ENCODE peak calls at places on chromosomes 3 and 15, in eight cellular contexts. U is hypothalamus; C is DMS 273 treated with DMSO at 0.1 percent for 48 hours; H is PC-9; T is endodermal cell; N is stimulated activated CD4-positive, alpha-beta T cell treated with anti-CD3 and anti-CD28 coated beads, Interleukin-2, amount 100 ng/mL, for 48 hours; P is sciatic nerve; J is mesendoderm. Y is an unnamed sample.

GRCh38 chr15:32716960-32717289 is 879 bp upstream of the GREM1 start:
- DNase-seq in U (no peak), C (no peak), H (no peak), T (no peak), N (no peak), P (no peak), J (no peak), Y (no peak)

GRCh38 chr3:56133423-56133822 is 334.8 kb downstream of the ERC2 start:
- DNase-seq in U (no peak), C (no peak), H (no peak), T (no peak), N (no peak), P (no peak), J (no peak), Y (no peak)

GRCh38 chr3:11220230-11220629 is 52.0 kb upstream of the ATG7 start:
- DNase-seq in U (no peak), C (no peak), H (no peak), T (peak), N (no peak), P (no peak), J (peak), Y (no peak)

GRCh38 chr15:67723294-67724024 is 101.8 kb upstream of the SKOR1 start:
- DNase-seq in U (no peak), C (no peak), H (no peak), T (no peak), N (no peak), P (no peak), J (no peak), Y (no peak)

GRCh38 chr15:49421991-49422390 is 1.1 kb upstream of the FGF7 start:
- DNase-seq in U (no peak), C (no peak), H (no peak), T (peak), N (peak), P (peak), J (peak), Y (peak)

GRCh38 chr3:133460809-133461208 is 61.0 kb downstream of the BFSP2 start:
- DNase-seq in U (no peak), C (no peak), H (peak), T (no peak), N (no peak), P (no peak), J (peak), Y (no peak)

GRCh38 chr3:172646439-172647015 is 64.3 kb downstream of the NCEH1 start:
- DNase-seq in U (no peak), C (peak), H (no peak), T (no peak), N (no peak), P (no peak), J (no peak), Y (no peak)

GRCh38 chr3:126113733-126114132 is 29.8 kb upstream of the SLC41A3 start:
- DNase-seq in U (no peak), C (no peak), H (no peak), T (peak), N (no peak), P (peak), J (peak), Y (no peak)

GRCh38 chr3:10366681-10367101 is 45.8 kb upstream of the SEC13 start:
- DNase-seq in U (no peak), C (no peak), H (peak), T (no peak), N (peak), P (no peak), J (peak), Y (peak)

GRCh38 chr3:195752538-195753331 is 32.0 kb downstream of the MUC20 start:
- DNase-seq in U (no peak), C (no peak), H (peak), T (no peak), N (no peak), P (no peak), J (no peak), Y (no peak)

GRCh38 chr3:173529062-173529711 is 131.6 kb downstream of the NLGN1 start:
- DNase-seq in U (no peak), C (no peak), H (peak), T (peak), N (no peak), P (no peak), J (peak), Y (peak)

GRCh38 chr3:173045770-173046382 is 95.2 kb downstream of the SPATA16 start:
- DNase-seq in U (no peak), C (no peak), H (no peak), T (no peak), N (no peak), P (no peak), J (no peak), Y (no peak)

GRCh38 chr3:158097571-158098553 is 8.4 kb downstream of the SHOX2 start:
- DNase-seq in U (no peak), C (no peak), H (peak), T (peak), N (peak), P (peak), J (peak), Y (no peak)

GRCh38 chr3:67691926-67692325 is 37.5 kb upstream of the SUCLG2 start:
- DNase-seq in U (no peak), C (no peak), H (no peak), T (no peak), N (no peak), P (no peak), J (peak), Y (no peak)